ENCODE peak calls at places on chromosomes 3 and 15, in nine cellular contexts. One of them, this sample, is unnamed.

GRCh38 chr3:16102905-16103364 is 71.5 kb upstream of the GALNT15 start:
- ATAC-seq in naive B cell: no peak
- ATAC-seq in IMR-90: peak
- ATAC-seq in omental fat pad: peak
- ATAC-seq in activated naive CD8-positive, alpha-beta T cell treated with anti-CD3 and anti-CD28 coated beads, Interleukin-2, amount 50 U/mL, for 24 hours: no peak
- ATAC-seq in pancreas: no peak
- ATAC-seq in naive thymus-derived CD8-positive, alpha-beta T cell: no peak
- ATAC-seq in left lung: peak
- ATAC-seq in RWPE2: peak
- ATAC-seq in this sample: no peak

GRCh38 chr3:146313411-146314111 is 62.7 kb upstream of the PLSCR4 start:
- ATAC-seq in RWPE2: peak
- ATAC-seq in naive thymus-derived CD8-positive, alpha-beta T cell: no peak
- ATAC-seq in left lung: peak
- ATAC-seq in IMR-90: peak
- ATAC-seq in activated naive CD8-positive, alpha-beta T cell treated with anti-CD3 and anti-CD28 coated beads, Interleukin-2, amount 50 U/mL, for 24 hours: no peak
- ATAC-seq in naive B cell: no peak
- ATAC-seq in omental fat pad: no peak
- ATAC-seq in pancreas: peak
- ATAC-seq in this sample: no peak

GRCh38 chr15:66390670-66391069 is 4.0 kb downstream of the MAP2K1 start:
- ATAC-seq in naive B cell: peak
- ATAC-seq in pancreas: no peak
- ATAC-seq in IMR-90: no peak
- ATAC-seq in naive thymus-derived CD8-positive, alpha-beta T cell: no peak
- ATAC-seq in left lung: no peak
- ATAC-seq in activated naive CD8-positive, alpha-beta T cell treated with anti-CD3 and anti-CD28 coated beads, Interleukin-2, amount 50 U/mL, for 24 hours: peak
- ATAC-seq in omental fat pad: no peak
- ATAC-seq in RWPE2: peak
- ATAC-seq in this sample: peak

GRCh38 chr3:47002490-47003410 is 23.3 kb downstream of the NBEAL2 start:
- ATAC-seq in pancreas: no peak
- ATAC-seq in RWPE2: no peak
- ATAC-seq in naive B cell: no peak
- ATAC-seq in left lung: no peak
- ATAC-seq in IMR-90: no peak
- ATAC-seq in omental fat pad: no peak
- ATAC-seq in naive thymus-derived CD8-positive, alpha-beta T cell: no peak
- ATAC-seq in activated naive CD8-positive, alpha-beta T cell treated with anti-CD3 and anti-CD28 coated beads, Interleukin-2, amount 50 U/mL, for 24 hours: no peak
- ATAC-seq in this sample: no peak

GRCh38 chr15:34357653-34358052 is 9.3 kb downstream of the LPCAT4 start:
- ATAC-seq in pancreas: no peak
- ATAC-seq in naive B cell: no peak
- ATAC-seq in naive thymus-derived CD8-positive, alpha-beta T cell: no peak
- ATAC-seq in omental fat pad: no peak
- ATAC-seq in RWPE2: no peak
- ATAC-seq in left lung: no peak
- ATAC-seq in activated naive CD8-positive, alpha-beta T cell treated with anti-CD3 and anti-CD28 coated beads, Interleukin-2, amount 50 U/mL, for 24 hours: no peak
- ATAC-seq in IMR-90: no peak
- ATAC-seq in this sample: no peak

GRCh38 chr15:80932989-80933388 is 56.6 kb downstream of the MESD start:
- ATAC-seq in RWPE2: no peak
- ATAC-seq in pancreas: no peak
- ATAC-seq in naive thymus-derived CD8-positive, alpha-beta T cell: no peak
- ATAC-seq in activated naive CD8-positive, alpha-beta T cell treated with anti-CD3 and anti-CD28 coated beads, Interleukin-2, amount 50 U/mL, for 24 hours: no peak
- ATAC-seq in omental fat pad: no peak
- ATAC-seq in IMR-90: peak
- ATAC-seq in naive B cell: no peak
- ATAC-seq in left lung: no peak
- ATAC-seq in this sample: no peak

GRCh38 chr15:76353023-76353577 is 16.5 kb downstream of the ISL2 start:
- ATAC-seq in naive B cell: no peak
- ATAC-seq in omental fat pad: no peak
- ATAC-seq in IMR-90: no peak
- ATAC-seq in naive thymus-derived CD8-positive, alpha-beta T cell: no peak
- ATAC-seq in pancreas: no peak
- ATAC-seq in activated naive CD8-positive, alpha-beta T cell treated with anti-CD3 and anti-CD28 coated beads, Interleukin-2, amount 50 U/mL, for 24 hours: no peak
- ATAC-seq in RWPE2: no peak
- ATAC-seq in left lung: no peak
- ATAC-seq in this sample: no peak

GRCh38 chr3:55090310-55090709 is 162.5 kb upstream of the LRTM1 start:
- ATAC-seq in naive B cell: no peak
- ATAC-seq in RWPE2: no peak
- ATAC-seq in omental fat pad: no peak
- ATAC-seq in pancreas: no peak
- ATAC-seq in left lung: no peak
- ATAC-seq in IMR-90: no peak
- ATAC-seq in activated naive CD8-positive, alpha-beta T cell treated with anti-CD3 and anti-CD28 coated beads, Interleukin-2, amount 50 U/mL, for 24 hours: no peak
- ATAC-seq in naive thymus-derived CD8-positive, alpha-beta T cell: no peak
- ATAC-seq in this sample: no peak

GRCh38 chr3:11903047-11903446 is 56.4 kb upstream of the TAMM41 start:
- ATAC-seq in activated naive CD8-positive, alpha-beta T cell treated with anti-CD3 and anti-CD28 coated beads, Interleukin-2, amount 50 U/mL, for 24 hours: no peak
- ATAC-seq in left lung: no peak
- ATAC-seq in naive thymus-derived CD8-positive, alpha-beta T cell: no peak
- ATAC-seq in RWPE2: no peak
- ATAC-seq in omental fat pad: no peak
- ATAC-seq in pancreas: no peak
- ATAC-seq in naive B cell: no peak
- ATAC-seq in IMR-90: no peak
- ATAC-seq in this sample: no peak

GRCh38 chr15:72911658-72912057 is 128.1 kb upstream of the ADPGK start:
- ATAC-seq in activated naive CD8-positive, alpha-beta T cell treated with anti-CD3 and anti-CD28 coated beads, Interleukin-2, amount 50 U/mL, for 24 hours: no peak
- ATAC-seq in naive B cell: no peak
- ATAC-seq in left lung: no peak
- ATAC-seq in IMR-90: no peak
- ATAC-seq in omental fat pad: no peak
- ATAC-seq in RWPE2: no peak
- ATAC-seq in pancreas: no peak
- ATAC-seq in naive thymus-derived CD8-positive, alpha-beta T cell: no peak
- ATAC-seq in this sample: no peak

GRCh38 chr15:70319466-70319865 is 221.7 kb upstream of the TLE3 start:
- ATAC-seq in left lung: no peak
- ATAC-seq in RWPE2: no peak
- ATAC-seq in activated naive CD8-positive, alpha-beta T cell treated with anti-CD3 and anti-CD28 coated beads, Interleukin-2, amount 50 U/mL, for 24 hours: no peak
- ATAC-seq in omental fat pad: no peak
- ATAC-seq in naive B cell: peak
- ATAC-seq in IMR-90: no peak
- ATAC-seq in pancreas: no peak
- ATAC-seq in naive thymus-derived CD8-positive, alpha-beta T cell: no peak
- ATAC-seq in this sample: peak

GRCh38 chr3:151568095-151568685 is 107.3 kb upstream of the IGSF10 start:
- ATAC-seq in activated naive CD8-positive, alpha-beta T cell treated with anti-CD3 and anti-CD28 coated beads, Interleukin-2, amount 50 U/mL, for 24 hours: no peak
- ATAC-seq in naive B cell: no peak
- ATAC-seq in omental fat pad: no peak
- ATAC-seq in IMR-90: no peak
- ATAC-seq in RWPE2: no peak
- ATAC-seq in pancreas: no peak
- ATAC-seq in left lung: no peak
- ATAC-seq in naive thymus-derived CD8-positive, alpha-beta T cell: no peak
- ATAC-seq in this sample: no peak

GRCh38 chr15:90762109-90762508 is 45.0 kb downstream of the BLM start:
- ATAC-seq in naive B cell: no peak
- ATAC-seq in naive thymus-derived CD8-positive, alpha-beta T cell: no peak
- ATAC-seq in RWPE2: no peak
- ATAC-seq in activated naive CD8-positive, alpha-beta T cell treated with anti-CD3 and anti-CD28 coated beads, Interleukin-2, amount 50 U/mL, for 24 hours: no peak
- ATAC-seq in pancreas: peak
- ATAC-seq in left lung: peak
- ATAC-seq in omental fat pad: peak
- ATAC-seq in IMR-90: peak
- ATAC-seq in this sample: no peak

GRCh38 chr15:68640791-68641331 is 62.1 kb downstream of the CORO2B start:
- ATAC-seq in pancreas: peak
- ATAC-seq in RWPE2: peak
- ATAC-seq in naive B cell: no peak
- ATAC-seq in left lung: no peak
- ATAC-seq in IMR-90: peak
- ATAC-seq in activated naive CD8-positive, alpha-beta T cell treated with anti-CD3 and anti-CD28 coated beads, Interleukin-2, amount 50 U/mL, for 24 hours: no peak
- ATAC-seq in omental fat pad: peak
- ATAC-seq in naive thymus-derived CD8-positive, alpha-beta T cell: no peak
- ATAC-seq in this sample: no peak

GRCh38 chr3:179181993-179182551 is 33.9 kb downstream of the PIK3CA start:
- ATAC-seq in naive B cell: peak
- ATAC-seq in naive thymus-derived CD8-positive, alpha-beta T cell: no peak
- ATAC-seq in left lung: peak
- ATAC-seq in activated naive CD8-positive, alpha-beta T cell treated with anti-CD3 and anti-CD28 coated beads, Interleukin-2, amount 50 U/mL, for 24 hours: peak
- ATAC-seq in IMR-90: peak
- ATAC-seq in omental fat pad: no peak
- ATAC-seq in pancreas: peak
- ATAC-seq in RWPE2: peak
- ATAC-seq in this sample: peak

GRCh38 chr3:23540600-23540999 is 265.2 kb upstream of the UBE2E1 start:
- ATAC-seq in left lung: no peak
- ATAC-seq in IMR-90: no peak
- ATAC-seq in RWPE2: no peak
- ATAC-seq in omental fat pad: no peak
- ATAC-seq in naive thymus-derived CD8-positive, alpha-beta T cell: no peak
- ATAC-seq in activated naive CD8-positive, alpha-beta T cell treated with anti-CD3 and anti-CD28 coated beads, Interleukin-2, amount 50 U/mL, for 24 hours: no peak
- ATAC-seq in pancreas: no peak
- ATAC-seq in naive B cell: no peak
- ATAC-seq in this sample: no peak

GRCh38 chr15:31349233-31350141 is 22.9 kb downstream of the KLF13 start:
- ATAC-seq in omental fat pad: no peak
- ATAC-seq in pancreas: no peak
- ATAC-seq in naive thymus-derived CD8-positive, alpha-beta T cell: no peak
- ATAC-seq in RWPE2: no peak
- ATAC-seq in activated naive CD8-positive, alpha-beta T cell treated with anti-CD3 and anti-CD28 coated beads, Interleukin-2, amount 50 U/mL, for 24 hours: no peak
- ATAC-seq in IMR-90: no peak
- ATAC-seq in naive B cell: no peak
- ATAC-seq in left lung: no peak
- ATAC-seq in this sample: no peak

GRCh38 chr3:17687585-17687984 is 54.8 kb downstream of the TBC1D5 start:
- ATAC-seq in left lung: no peak
- ATAC-seq in RWPE2: no peak
- ATAC-seq in IMR-90: no peak
- ATAC-seq in omental fat pad: no peak
- ATAC-seq in naive thymus-derived CD8-positive, alpha-beta T cell: no peak
- ATAC-seq in pancreas: no peak
- ATAC-seq in naive B cell: no peak
- ATAC-seq in activated naive CD8-positive, alpha-beta T cell treated with anti-CD3 and anti-CD28 coated beads, Interleukin-2, amount 50 U/mL, for 24 hours: no peak
- ATAC-seq in this sample: no peak

GRCh38 chr3:172003146-172003545 is 36.2 kb upstream of the FNDC3B start:
- ATAC-seq in activated naive CD8-positive, alpha-beta T cell treated with anti-CD3 and anti-CD28 coated beads, Interleukin-2, amount 50 U/mL, for 24 hours: no peak
- ATAC-seq in naive thymus-derived CD8-positive, alpha-beta T cell: no peak
- ATAC-seq in omental fat pad: no peak
- ATAC-seq in left lung: no peak
- ATAC-seq in RWPE2: no peak
- ATAC-seq in naive B cell: no peak
- ATAC-seq in IMR-90: no peak
- ATAC-seq in pancreas: no peak
- ATAC-seq in this sample: no peak

GRCh38 chr15:40716165-40716564 is 21.2 kb downstream of the RAD51 start:
- ATAC-seq in left lung: no peak
- ATAC-seq in activated naive CD8-positive, alpha-beta T cell treated with anti-CD3 and anti-CD28 coated beads, Interleukin-2, amount 50 U/mL, for 24 hours: no peak
- ATAC-seq in RWPE2: no peak
- ATAC-seq in naive B cell: no peak
- ATAC-seq in naive thymus-derived CD8-positive, alpha-beta T cell: no peak
- ATAC-seq in pancreas: no peak
- ATAC-seq in omental fat pad: no peak
- ATAC-seq in IMR-90: no peak
- ATAC-seq in this sample: no peak

GRCh38 chr3:23865595-23866396 is 51.0 kb downstream of the NKIRAS1 start:
- ATAC-seq in activated naive CD8-positive, alpha-beta T cell treated with anti-CD3 and anti-CD28 coated beads, Interleukin-2, amount 50 U/mL, for 24 hours: no peak
- ATAC-seq in naive thymus-derived CD8-positive, alpha-beta T cell: no peak
- ATAC-seq in left lung: peak
- ATAC-seq in pancreas: peak
- ATAC-seq in RWPE2: peak
- ATAC-seq in naive B cell: no peak
- ATAC-seq in IMR-90: peak
- ATAC-seq in omental fat pad: no peak
- ATAC-seq in this sample: peak

This sample was measured in stimulated activated memory B cell treated with anti-CD40 and anti-IgM and Interleukin-4, amounts not matched to agents 10 μg/mL and 1 μg/mL and 100 μg/mL, for 72 hours.